ENCODE peak calls at places on chromosomes 2 and 18, in four cellular contexts. One of them, this sample, is unnamed.

GRCh38 chr2:191478754-191479679 is 198.9 kb upstream of the NABP1 start:
- DNase-seq in Right ventricle myocardium inferior: peak
- DNase-seq in AML-193: no peak
- DNase-seq in foreskin fibroblast: peak
- DNase-seq in this sample: no peak

GRCh38 chr2:190488516-190489220 is 45.9 kb downstream of the NEMP2 start:
- DNase-seq in Right ventricle myocardium inferior: no peak
- DNase-seq in AML-193: no peak
- DNase-seq in foreskin fibroblast: no peak
- DNase-seq in this sample: no peak

GRCh38 chr18:70243131-70243530 is 37.6 kb upstream of the RTTN start:
- DNase-seq in Right ventricle myocardium inferior: no peak
- DNase-seq in AML-193: no peak
- DNase-seq in foreskin fibroblast: no peak
- DNase-seq in this sample: no peak

GRCh38 chr2:64463784-64464183 is 9.8 kb downstream of the LGALSL start:
- DNase-seq in Right ventricle myocardium inferior: no peak
- DNase-seq in AML-193: no peak
- DNase-seq in foreskin fibroblast: peak
- DNase-seq in this sample: peak

GRCh38 chr18:66048404-66048803 is 297.6 kb downstream of the CDH7 start:
- DNase-seq in Right ventricle myocardium inferior: no peak
- DNase-seq in AML-193: no peak
- DNase-seq in foreskin fibroblast: no peak
- DNase-seq in this sample: no peak

GRCh38 chr2:173909846-173910245 is 55.3 kb downstream of the SP3 start:
- DNase-seq in Right ventricle myocardium inferior: no peak
- DNase-seq in AML-193: no peak
- DNase-seq in foreskin fibroblast: no peak
- DNase-seq in this sample: no peak

GRCh38 chr2:204483497-204484164 is 61.6 kb upstream of the PARD3B start:
- DNase-seq in Right ventricle myocardium inferior: no peak
- DNase-seq in AML-193: no peak
- DNase-seq in foreskin fibroblast: no peak
- DNase-seq in this sample: peak

GRCh38 chr2:96869281-96869823 is 528 bp downstream of the SEMA4C start:
- DNase-seq in Right ventricle myocardium inferior: peak
- DNase-seq in AML-193: no peak
- DNase-seq in foreskin fibroblast: peak
- DNase-seq in this sample: peak

GRCh38 chr2:43081131-43081745 is 145.2 kb downstream of the ZFP36L2 start:
- DNase-seq in Right ventricle myocardium inferior: no peak
- DNase-seq in AML-193: no peak
- DNase-seq in foreskin fibroblast: no peak
- DNase-seq in this sample: no peak

GRCh38 chr2:163734911-163735691 is 707 bp downstream of the FIGN start:
- DNase-seq in Right ventricle myocardium inferior: no peak
- DNase-seq in AML-193: no peak
- DNase-seq in foreskin fibroblast: no peak
- DNase-seq in this sample: peak

GRCh38 chr18:67145586-67146292 is 370.8 kb downstream of the DSEL start:
- DNase-seq in Right ventricle myocardium inferior: no peak
- DNase-seq in AML-193: no peak
- DNase-seq in foreskin fibroblast: no peak
- DNase-seq in this sample: no peak

GRCh38 chr18:32975501-32975900 is 202.7 kb upstream of the KLHL14 start:
- DNase-seq in Right ventricle myocardium inferior: no peak
- DNase-seq in AML-193: no peak
- DNase-seq in foreskin fibroblast: no peak
- DNase-seq in this sample: no peak

GRCh38 chr18:12703714-12704113 is 872 bp downstream of the PSMG2 start:
- DNase-seq in Right ventricle myocardium inferior: no peak
- DNase-seq in AML-193: peak
- DNase-seq in foreskin fibroblast: peak
- DNase-seq in this sample: peak

GRCh38 chr18:919078-919477 is 14.4 kb downstream of the ADCYAP1 start:
- DNase-seq in Right ventricle myocardium inferior: no peak
- DNase-seq in AML-193: no peak
- DNase-seq in foreskin fibroblast: no peak
- DNase-seq in this sample: no peak